ENCODE peak calls at places on chromosomes 3 and 15, in four cellular contexts. G, Q, U and I are unnamed samples.

GRCh38 chr3:188881954-188882641 is 289.7 kb upstream of the TPRG1 start:
- DNase-seq in G (no peak), Q (no peak), U (no peak), I (no peak)

GRCh38 chr3:165852710-165853109 is 15.5 kb upstream of the BCHE start:
- DNase-seq in G (no peak), Q (no peak), U (no peak), I (no peak)

GRCh38 chr3:46585799-46586693 is 19.9 kb upstream of the LRRC2 start:
- DNase-seq in G (no peak), Q (peak; percentile 35), U (no peak), I (no peak)

GRCh38 chr15:99118258-99118632 is 13.4 kb downstream of the SYNM start:
- DNase-seq in G (no peak), Q (no peak), U (no peak), I (no peak)

GRCh38 chr15:92677998-92678397 is 22.4 kb upstream of the FAM174B start:
- DNase-seq in G (peak; percentile 60), Q (peak; percentile 33), U (no peak), I (peak; percentile 60)

GRCh38 chr3:46408853-46409252 is 1.8 kb downstream of the CCRL2 start:
- DNase-seq in G (no peak), Q (no peak), U (no peak), I (no peak)

GRCh38 chr3:182440101-182440500 is 353.2 kb upstream of the ATP11B start:
- DNase-seq in G (no peak), Q (no peak), U (no peak), I (no peak)

GRCh38 chr15:63860161-63860954 is 26.6 kb upstream of the HERC1 start:
- DNase-seq in G (no peak), Q (no peak), U (no peak), I (peak; percentile 71)

GRCh38 chr15:93716615-93717221 is 514.6 kb upstream of the MCTP2 start:
- DNase-seq in G (no peak), Q (no peak), U (no peak), I (no peak)

GRCh38 chr3:4449043-4449803 is 17.8 kb downstream of the SUMF1 start:
- DNase-seq in G (no peak), Q (no peak), U (no peak), I (no peak)

GRCh38 chr3:128518587-128519490 is 25.8 kb upstream of the GATA2 start:
- DNase-seq in G (no peak), Q (no peak), U (no peak), I (no peak)

GRCh38 chr15:87312221-87312620 is 944.3 kb downstream of the NTRK3 start:
- DNase-seq in G (no peak), Q (no peak), U (no peak), I (no peak)

GRCh38 chr3:142507241-142507640 is 59.4 kb upstream of the XRN1 start:
- DNase-seq in G (no peak), Q (no peak), U (no peak), I (no peak)

GRCh38 chr3:40718681-40719080 is 193.9 kb downstream of the ZNF621 start:
- DNase-seq in G (no peak), Q (no peak), U (no peak), I (no peak)

GRCh38 chr3:106033654-106034053 is 164.8 kb upstream of the CBLB start:
- DNase-seq in G (no peak), Q (no peak), U (no peak), I (no peak)

DNA sequence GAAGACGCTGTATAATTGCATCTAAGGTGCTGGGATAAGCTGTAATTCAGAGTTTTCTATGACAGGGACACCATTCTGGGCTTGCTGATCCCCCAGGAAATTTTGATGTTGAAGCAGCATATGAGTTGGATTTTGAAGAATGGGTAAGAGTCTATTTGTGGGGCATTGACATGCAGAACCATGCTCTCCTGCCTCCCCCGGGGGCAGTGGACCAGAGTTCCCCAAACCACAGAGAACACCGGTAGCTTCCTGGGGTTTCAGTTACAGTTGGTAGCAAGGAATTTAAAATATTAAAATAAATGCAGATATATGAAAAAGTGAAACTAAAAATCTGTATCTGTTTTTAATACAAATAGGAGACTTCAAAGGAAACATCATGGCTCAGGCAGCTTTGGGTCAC is 37.4 kb downstream of the SLC9A9 start:
- DNase-seq in G (no peak), Q (no peak), U (no peak), I (no peak)
- TF ChIP-seq POLR2A in G (no peak), Q (no peak), U (no peak), I (no peak)

GRCh38 chr3:71304261-71304646 is 279.3 kb downstream of the FOXP1 start:
- DNase-seq in G (no peak), Q (no peak), U (no peak), I (no peak)
- H3K4me3 ChIP-seq in G (no peak overlapping the region), Q (no peak overlapping the region), U (peak overlapping the region; percentile 41), I (no peak overlapping the region)

GRCh38 chr3:152376351-152377183 is 107.8 kb downstream of the MBNL1 start:
- DNase-seq in G (no peak), Q (no peak), U (no peak), I (peak; percentile 74)
- TF ChIP-seq POLR2A in G (no peak), Q (no peak), U (no peak), I (no peak)

GRCh38 chr15:29822685-29823459 is 604 bp upstream of the TJP1 start:
- DNase-seq in G (peak; percentile 66), Q (peak; percentile 78), U (peak; percentile 87), I (no peak)
- H3K4me3 ChIP-seq in G (peak overlapping the region; percentile 95), Q (no peak overlapping the region), U (peak overlapping the region; percentile 93), I (peak overlapping the region; percentile 55)